ENCODE peak calls at places on chromosomes 1 and 21, in four cellular contexts. G, F, A and O are unnamed samples.

GRCh38 chr1:81803423-81804103 is 2.8 kb downstream of the ADGRL2 start:
- DNase-seq in G (no peak), F (peak; percentile 25), A (no peak), O (peak; percentile 54)

GRCh38 chr1:61051455-61052392 is 30.6 kb upstream of the NFIA start:
- DNase-seq in G (peak; percentile 53), F (no peak), A (no peak), O (no peak)

GRCh38 chr1:89261926-89262540 is 10.6 kb downstream of the GBP5 start:
- DNase-seq in G (no peak), F (no peak), A (no peak), O (no peak)

GRCh38 chr1:204045430-204045829 is 27.5 kb upstream of the SOX13 start:
- DNase-seq in G (no peak), F (no peak), A (no peak), O (peak; percentile 60)

GRCh38 chr1:30039354-30040080 is 683.9 kb downstream of the MATN1 start:
- DNase-seq in G (no peak), F (peak; percentile 38), A (peak; percentile 1), O (no peak)

GRCh38 chr1:17866451-17867029 is 111.4 kb downstream of the ACTL8 start:
- DNase-seq in G (peak; percentile 28), F (peak; percentile 39), A (no peak), O (no peak)

GRCh38 chr1:20168547-20169491 is 17.1 kb upstream of the UBXN10 start:
- DNase-seq in G (no peak), F (no peak), A (no peak), O (no peak)

GRCh38 chr1:60388092-60388987 is 314.8 kb upstream of the C1orf87 start:
- DNase-seq in G (peak; percentile 21), F (no peak), A (no peak), O (peak; percentile 28)

GRCh38 chr1:170534626-170535147 is 2.7 kb downstream of the GORAB start:
- DNase-seq in G (no peak), F (no peak), A (no peak), O (no peak)

GRCh38 chr1:18955116-18955441 is 1.4 kb downstream of the IFFO2 start:
- DNase-seq in G (no peak), F (no peak), A (no peak), O (peak; percentile 33)

GRCh38 chr1:64654519-64655341 is 90.1 kb upstream of the RAVER2 start:
- DNase-seq in G (no peak), F (no peak), A (no peak), O (peak; percentile 17)

GRCh38 chr21:42873096-42873495 is 6.2 kb downstream of the WDR4 start:
- DNase-seq in G (no peak), F (no peak), A (no peak), O (no peak)

GRCh38 chr1:53071167-53071865 is 9.3 kb downstream of the PODN start:
- DNase-seq in G (peak; percentile 16), F (no peak), A (no peak), O (no peak)

GRCh38 chr1:6163191-6163972 is 16.7 kb downstream of the CHD5 start:
- DNase-seq in G (no peak), F (no peak), A (no peak), O (no peak)

GRCh38 chr1:173193639-173194038 is 13.5 kb downstream of the TNFSF4 start:
- DNase-seq in G (no peak), F (no peak), A (no peak), O (peak; percentile 83)

GRCh38 chr1:31701137-31701736 is 2.6 kb downstream of the COL16A1 start:
- DNase-seq in G (peak; percentile 98), F (peak; percentile 96), A (peak; percentile 81), O (peak; percentile 36)

GRCh38 chr1:30106125-30106524 is 617.3 kb downstream of the MATN1 start:
- DNase-seq in G (no peak), F (peak; percentile 72), A (no peak), O (peak; percentile 14)

GRCh38 chr1:25922633-25923567 is 16.7 kb upstream of the STMN1 start:
- DNase-seq in G (peak; percentile 21), F (peak; percentile 45), A (peak; percentile 39), O (peak; percentile 34)

GRCh38 chr1:207627496-207627895 is 17.4 kb upstream of the CR1L start:
- DNase-seq in G (no peak), F (no peak), A (no peak), O (no peak)

GRCh38 chr21:34670220-34670961 is 1.6 kb downstream of the CLIC6 start:
- DNase-seq in G (peak; percentile 33), F (peak; percentile 53), A (no peak), O (no peak)

GRCh38 chr21:25717491-25718139 is 17.1 kb downstream of the ATP5PF start:
- DNase-seq in G (no peak), F (peak; percentile 14), A (no peak), O (peak; percentile 67)

GRCh38 chr1:201361652-201362504 is 15.6 kb downstream of the TNNT2 start:
- DNase-seq in G (no peak), F (peak; percentile 71), A (no peak), O (peak; percentile 26)

GRCh38 chr21:34992736-34993135 is 56.4 kb downstream of the RUNX1 start:
- DNase-seq in G (peak; percentile 83), F (no peak), A (no peak), O (no peak)

GRCh38 chr1:177274687-177275211 is 104.0 kb downstream of the BRINP2 start:
- DNase-seq in G (peak; percentile 33), F (no peak), A (peak; percentile 65), O (peak; percentile 16)

GRCh38 chr1:62436039-62436465 is 797 bp upstream of the USP1 start:
- DNase-seq in G (no peak), F (no peak), A (no peak), O (no peak)

GRCh38 chr1:232146514-232146913 is 483.4 kb downstream of the SIPA1L2 start:
- DNase-seq in G (no peak), F (no peak), A (no peak), O (no peak)

GRCh38 chr1:53373246-53373645 is 45.4 kb upstream of the LRP8 start:
- DNase-seq in G (no peak), F (no peak), A (no peak), O (no peak)

GRCh38 chr1:55065649-55066048 is 26.3 kb downstream of the PCSK9 start:
- DNase-seq in G (no peak), F (no peak), A (no peak), O (no peak)

GRCh38 chr1:55069280-55069679 is 29.9 kb downstream of the PCSK9 start:
- DNase-seq in G (no peak), F (no peak), A (no peak), O (no peak)

GRCh38 chr1:55070291-55070690 is 30.9 kb downstream of the PCSK9 start:
- DNase-seq in G (no peak), F (no peak), A (no peak), O (no peak)

GRCh38 chr1:55067022-55067781 is 27.9 kb downstream of the PCSK9 start:
- DNase-seq in G (no peak), F (no peak), A (no peak), O (no peak)

GRCh38 chr1:55067914-55068313 is 28.6 kb downstream of the PCSK9 start:
- DNase-seq in G (no peak), F (no peak), A (no peak), O (no peak)
- H3K4me1 ChIP-seq in G (peaks cover 26% of the 10 kb centered on the region), F (peaks cover 6% of the 10 kb centered on the region), A (peaks cover 3% of the 10 kb centered on the region), O (no peaks in the 10 kb centered on the region)

GRCh38 chr1:193457676-193458075 is 271.3 kb upstream of the B3GALT2 start:
- DNase-seq in G (no peak), F (no peak), A (no peak), O (no peak)

GRCh38 chr1:193456883-193457282 is 270.5 kb upstream of the B3GALT2 start:
- DNase-seq in G (no peak), F (no peak), A (no peak), O (no peak)

GRCh38 chr1:193463518-193463917 is 277.1 kb upstream of the B3GALT2 start:
- DNase-seq in G (no peak), F (no peak), A (no peak), O (no peak)

GRCh38 chr1:193458628-193459027 is 272.2 kb upstream of the B3GALT2 start:
- DNase-seq in G (no peak), F (no peak), A (no peak), O (no peak)

GRCh38 chr1:193462629-193463320 is 276.4 kb upstream of the B3GALT2 start:
- DNase-seq in G (no peak), F (no peak), A (no peak), O (peak; percentile 1)
- H3K4me1 ChIP-seq in G (no peaks in the 10 kb centered on the region), F (peaks cover 9% of the 10 kb centered on the region), A (no peaks in the 10 kb centered on the region), O (no peaks in the 10 kb centered on the region)

GRCh38 chr1:184533915-184534314 is 147.1 kb downstream of the C1orf21 start:
- DNase-seq in G (no peak), F (no peak), A (no peak), O (no peak)

GRCh38 chr1:184530226-184530625 is 143.4 kb downstream of the C1orf21 start:
- DNase-seq in G (no peak), F (no peak), A (no peak), O (no peak)

GRCh38 chr1:184533049-184533448 is 146.2 kb downstream of the C1orf21 start:
- DNase-seq in G (no peak), F (no peak), A (no peak), O (no peak)

GRCh38 chr1:184531296-184531695 is 144.5 kb downstream of the C1orf21 start:
- DNase-seq in G (no peak), F (no peak), A (no peak), O (peak; percentile 25)

DNA sequence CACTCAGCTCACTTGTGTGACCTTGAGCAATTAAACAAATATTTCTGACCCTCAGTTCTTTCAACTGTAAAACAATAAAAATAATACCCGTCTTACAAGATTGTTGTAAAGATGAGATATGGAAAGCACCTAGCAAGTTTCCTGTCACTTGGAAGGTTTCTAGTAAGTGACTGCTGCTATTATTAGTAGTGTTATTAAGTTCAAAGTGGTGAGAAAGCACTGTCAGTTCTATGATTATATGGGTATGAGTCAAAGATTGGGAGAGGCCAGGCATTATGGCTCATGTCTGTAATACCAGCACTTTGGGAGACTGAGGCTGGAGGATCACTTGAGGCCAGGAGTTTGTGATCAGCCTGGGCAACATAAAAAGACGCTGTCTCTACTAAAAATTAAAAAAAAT is 145.4 kb downstream of the C1orf21 start:
- DNase-seq in G (no peak), F (no peak), A (no peak), O (no peak)
- H3K4me1 ChIP-seq in G (no peaks in the 10 kb centered on the region), F (no peaks in the 10 kb centered on the region), A (peaks cover 22% of the 10 kb centered on the region), O (peaks cover 4% of the 10 kb centered on the region)

GRCh38 chr1:8025671-8026144 is 401 bp downstream of the ERRFI1 start:
- DNase-seq in G (no peak), F (no peak), A (no peak), O (no peak)

GRCh38 chr1:8026153-8026975 is at the start of gene ERRFI1:
- DNase-seq in G (peak; percentile 92), F (peak; percentile 98), A (peak; percentile 92), O (peak; percentile 94)

GRCh38 chr1:8024329-8024728 is 1.8 kb downstream of the ERRFI1 start:
- DNase-seq in G (no peak), F (no peak), A (no peak), O (no peak)

GRCh38 chr1:8023995-8024313 is 2.2 kb downstream of the ERRFI1 start:
- DNase-seq in G (no peak), F (no peak), A (no peak), O (no peak)

DNA sequence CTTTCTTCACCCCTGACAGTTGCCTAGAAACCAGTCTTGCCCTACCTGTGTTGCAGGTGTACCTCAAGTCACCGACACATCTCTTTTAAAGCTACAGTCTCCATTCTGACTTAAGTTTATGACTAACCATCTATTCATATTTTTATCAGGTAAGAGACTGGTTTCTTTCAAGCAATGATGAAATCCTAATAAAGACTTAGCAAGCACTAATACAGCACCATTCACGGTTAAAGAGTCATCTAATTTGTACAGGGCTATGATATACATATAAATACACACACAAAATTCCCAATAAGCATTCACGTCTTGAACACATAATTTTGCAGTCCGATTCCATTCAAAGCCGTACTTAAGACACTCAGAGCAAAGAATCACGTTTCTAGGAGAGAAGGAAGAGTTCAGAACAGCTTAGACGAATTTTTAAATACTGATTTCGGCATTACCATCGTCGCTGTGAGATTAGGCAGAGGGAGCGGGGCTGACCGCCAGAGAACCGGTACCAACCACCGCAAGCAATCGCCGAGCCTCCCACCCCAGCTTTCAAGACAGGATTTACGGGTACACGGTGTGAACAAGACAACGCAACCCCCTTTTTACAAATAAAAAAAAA is 943 bp downstream of the ERRFI1 start:
- DNase-seq in G (no peak), F (no peak), A (no peak), O (no peak)
- H3K4me1 ChIP-seq in G (peaks cover 38% of the 10 kb centered on the region), F (peaks cover 44% of the 10 kb centered on the region), A (peaks cover 19% of the 10 kb centered on the region), O (peaks cover 69% of the 10 kb centered on the region)